ENCODE peak calls at places on chromosomes 7 and 10, in ten cellular contexts. D is GM23248; M is A549; O is left ventricle myocardium inferior; E is endodermal cell; U is hepatocyte; V is vagina; W is psoas muscle; L is CD8-positive, alpha-beta T cell; P is small intestine. B is an unnamed sample. For H3K4me1, the result is how much of the 10 kb centered on the place peaks cover.

GRCh38 chr7:23852135-23852534 is 142.1 kb downstream of the STK31 start:
- DNase-seq in E (no peak), D (no peak), L (no peak), W (no peak), M (no peak), P (no peak), U (no peak), O (no peak), V (no peak), B (no peak)

GRCh38 chr7:148299335-148299734 is 291.2 kb upstream of the C7orf33 start:
- DNase-seq in W (no peak), E (no peak), D (no peak), P (peak), M (no peak), V (no peak), O (no peak), L (no peak), U (peak), B (no peak)

GRCh38 chr7:95304990-95305389 is 19.3 kb downstream of the PON1 start:
- DNase-seq in U (no peak), P (no peak), L (no peak), W (no peak), V (no peak), D (no peak), M (no peak), E (peak), O (no peak), B (no peak)

GRCh38 chr10:126270116-126270515 is 118.2 kb downstream of the ADAM12 start:
- DNase-seq in D (peak), V (no peak), M (no peak), E (no peak), O (no peak), P (no peak), L (no peak), W (no peak), U (no peak), B (no peak)

GRCh38 chr10:129280103-129280502 is 186.9 kb upstream of the MGMT start:
- DNase-seq in D (no peak), E (no peak), P (no peak), O (no peak), V (no peak), W (no peak), L (no peak), M (no peak), U (no peak), B (no peak)

GRCh38 chr10:75956624-75957023 is 525.2 kb downstream of the LRMDA start:
- DNase-seq in U (no peak), M (no peak), D (peak), P (peak), W (no peak), O (no peak), V (no peak), E (no peak), L (no peak), B (no peak)

GRCh38 chr7:7992502-7992901 is 23.9 kb downstream of the GLCCI1 start:
- DNase-seq in M (no peak), U (no peak), L (no peak), D (peak), O (no peak), P (no peak), E (no peak), V (no peak), W (no peak), B (no peak)

GRCh38 chr10:37947526-37947925 is 28.9 kb downstream of the ZNF25 start:
- DNase-seq in D (no peak), E (no peak), W (no peak), P (no peak), V (no peak), U (no peak), L (no peak), O (no peak), M (no peak), B (no peak)

GRCh38 chr10:54137396-54137795 is 663.6 kb downstream of the PCDH15 start:
- DNase-seq in P (no peak), L (no peak), M (no peak), W (no peak), V (no peak), O (no peak), E (no peak), D (no peak), U (no peak), B (no peak)

GRCh38 chr7:26101471-26102151 is 50.4 kb upstream of the NFE2L3 start:
- DNase-seq in L (no peak), D (no peak), U (no peak), E (peak), P (peak), M (no peak), O (no peak), V (no peak), W (peak), B (no peak)

GRCh38 chr7:54705436-54705835 is 53.6 kb downstream of the SEC61G start:
- DNase-seq in E (no peak), W (no peak), U (no peak), O (no peak), P (peak), L (no peak), V (no peak), D (peak), M (peak), B (no peak)

GRCh38 chr10:68759967-68760366 is 38.9 kb downstream of the CCAR1 start:
- DNase-seq in P (no peak), D (no peak), W (no peak), M (no peak), U (no peak), O (no peak), L (no peak), E (no peak), V (no peak), B (no peak)

GRCh38 chr10:117004627-117005453 is at the start of gene SHTN1:
- DNase-seq in L (peak), W (peak), P (peak), U (peak), O (peak), E (peak), V (no peak), M (peak), D (peak), B (peak)

GRCh38 chr7:106065560-106066500 is 46.3 kb downstream of the SYPL1 start:
- DNase-seq in P (peak), U (no peak), V (peak), L (no peak), D (peak), M (no peak), W (no peak), O (no peak), E (no peak), B (peak)

GRCh38 chr10:99835947-99836346 is 53.5 kb downstream of the ABCC2 start:
- DNase-seq in U (no peak), D (no peak), E (no peak), L (no peak), O (no peak), M (no peak), P (no peak), V (no peak), W (no peak), B (no peak)

GRCh38 chr7:65230231-65230630 is 143.4 kb upstream of the ZNF92 start:
- DNase-seq in L (no peak), E (no peak), V (no peak), M (no peak), P (no peak), D (no peak), W (no peak), U (no peak), O (no peak), B (no peak)

GRCh38 chr7:82950436-82950835 is 212.2 kb downstream of the PCLO start:
- DNase-seq in V (no peak), W (no peak), D (no peak), P (no peak), L (no peak), O (no peak), M (no peak), E (no peak), U (no peak), B (no peak)

GRCh38 chr7:94452257-94452656 is 57.4 kb upstream of the CASD1 start:
- DNase-seq in O (no peak), M (no peak), P (no peak), D (no peak), U (peak), W (no peak), V (no peak), L (no peak), E (no peak), B (no peak)

GRCh38 chr10:132209978-132210530 is 23.3 kb downstream of the DPYSL4 start:
- DNase-seq in V (no peak), E (no peak), O (no peak), L (no peak), M (no peak), P (no peak), D (no peak), W (no peak), U (no peak), B (no peak)

GRCh38 chr10:70283071-70283444 is 746 bp downstream of the NPFFR1 start:
- DNase-seq in P (no peak), D (no peak), W (no peak), O (no peak), L (no peak), M (no peak), U (no peak), E (no peak), V (no peak), B (no peak)

GRCh38 chr10:33214174-33214573 is 120.3 kb downstream of the NRP1 start:
- DNase-seq in P (no peak), D (no peak), W (no peak), V (no peak), M (no peak), E (no peak), L (no peak), U (no peak), O (no peak), B (no peak)

GRCh38 chr10:44054046-44054445 is 330.9 kb downstream of the CXCL12 start:
- DNase-seq in V (no peak), O (no peak), D (no peak), M (no peak), L (no peak), U (no peak), E (no peak), P (no peak), W (no peak), B (no peak)

GRCh38 chr10:819326-819725 is 112.2 kb downstream of the LARP4B start:
- DNase-seq in U (no peak), D (peak), M (no peak), L (no peak), W (no peak), P (no peak), O (no peak), V (no peak), E (no peak), B (no peak)

GRCh38 chr7:31853380-31853779 is 166.4 kb downstream of the PPP1R17 start:
- DNase-seq in L (no peak), U (no peak), M (no peak), E (no peak), D (peak), W (no peak), O (no peak), P (no peak), V (no peak), B (no peak)

GRCh38 chr7:133789951-133790350 is 337.2 kb upstream of the LRGUK start:
- DNase-seq in W (no peak), L (no peak), V (no peak), O (no peak), P (no peak), U (no peak), M (no peak), D (no peak), E (no peak), B (no peak)

GRCh38 chr7:87148332-87148955 is 3.8 kb upstream of the DMTF1 start:
- DNase-seq in P (no peak), U (peak), V (no peak), E (no peak), W (no peak), L (no peak), O (no peak), D (peak), M (peak), B (no peak)

GRCh38 chr7:101739757-101740398 is 77.5 kb upstream of the CUX1 start:
- DNase-seq in W (no peak), L (no peak), E (no peak), V (no peak), P (peak), M (no peak), D (no peak), U (no peak), O (no peak), B (no peak)

GRCh38 chr7:17275749-17276671 is 22.4 kb upstream of the AHR start:
- DNase-seq in U (peak), L (no peak), V (no peak), D (peak), P (peak), M (no peak), W (no peak), O (no peak), E (no peak), B (no peak)

DNA sequence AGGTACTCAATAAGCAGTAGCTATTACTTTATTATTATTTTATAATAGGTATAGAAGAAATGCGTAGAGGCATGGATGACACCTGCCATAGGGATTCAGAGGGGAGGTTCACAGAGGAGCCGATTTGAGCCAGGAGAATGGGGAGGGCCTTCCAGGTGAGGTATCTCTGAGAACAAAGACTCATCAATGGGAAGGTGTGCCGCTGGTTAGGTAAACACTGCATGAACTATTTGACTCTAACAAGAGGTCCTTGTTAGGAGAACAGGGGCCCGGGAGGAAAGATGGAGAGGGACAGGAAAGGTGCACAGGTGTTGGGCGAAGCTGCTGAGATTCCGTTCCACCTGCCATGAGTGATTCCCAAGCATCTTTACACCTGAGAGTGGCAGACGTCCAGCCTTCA is 41.8 kb upstream of the TMEM273 start:
- DNase-seq in E (no peak), L (no peak), D (no peak), V (no peak), O (no peak), W (no peak), U (no peak), P (no peak), M (no peak), B (no peak)
- H3K4me1 ChIP-seq in E (under half), L (under half), D (under half), V (under half), O (under half), W (under half), U (under half), P (under half), M (under half), B (under half)

GRCh38 chr10:118764195-118764594 is 9.4 kb upstream of the CACUL1 start:
- DNase-seq in P (no peak), D (peak), L (no peak), M (no peak), E (no peak), W (no peak), V (peak), U (no peak), O (no peak), B (no peak)
- H3K4me1 ChIP-seq in P (under half), D (under half), L (under half), M (under half), E (under half), W (under half), V (under half), U (under half), O (under half), B (under half)

GRCh38 chr10:93379366-93380042 is 102.6 kb downstream of the MYOF start:
- DNase-seq in V (no peak), W (no peak), L (no peak), P (no peak), O (no peak), E (no peak), U (no peak), D (peak), M (no peak), B (no peak)
- H3K4me1 ChIP-seq in V (under half), W (under half), L (under half), P (under half), O (under half), E (under half), U (under half), D (half or more), M (half or more), B (under half)

GRCh38 chr10:22684707-22685106 is 29.7 kb downstream of the PIP4K2A start:
- DNase-seq in U (no peak), E (no peak), O (no peak), P (no peak), L (no peak), W (no peak), D (peak), M (no peak), V (no peak), B (no peak)

GRCh38 chr10:22683995-22684305 is 30.4 kb downstream of the PIP4K2A start:
- DNase-seq in W (no peak), E (no peak), V (no peak), O (no peak), L (no peak), P (no peak), D (peak), U (peak), M (no peak), B (no peak)

GRCh38 chr10:22682237-22683192 is 31.9 kb downstream of the PIP4K2A start:
- DNase-seq in M (peak), L (peak), O (no peak), V (no peak), W (no peak), E (no peak), U (no peak), P (peak), D (peak), B (no peak)

GRCh38 chr10:22686347-22686746 is 28.0 kb downstream of the PIP4K2A start:
- DNase-seq in E (no peak), D (no peak), L (no peak), U (no peak), W (no peak), P (no peak), O (no peak), M (no peak), V (no peak), B (no peak)

GRCh38 chr10:22685926-22686325 is 28.5 kb downstream of the PIP4K2A start:
- DNase-seq in E (no peak), V (no peak), U (no peak), W (peak), M (no peak), L (no peak), O (no peak), D (no peak), P (no peak), B (no peak)
- H3K4me1 ChIP-seq in E (under half), V (under half), U (under half), W (under half), M (under half), L (half or more), O (under half), D (under half), P (under half), B (half or more)

GRCh38 chr7:47578581-47579270 is 3.2 kb downstream of the TNS3 start:
- DNase-seq in W (no peak), V (no peak), M (no peak), O (no peak), E (no peak), D (peak), P (no peak), L (no peak), U (peak), B (no peak)
- H3K4me1 ChIP-seq in W (under half), V (half or more), M (half or more), O (half or more), E (under half), D (under half), P (under half), L (under half), U (half or more), B (half or more)

GRCh38 chr10:4812952-4813351 is 13.1 kb upstream of the AKR1E2 start:
- DNase-seq in V (no peak), E (no peak), O (no peak), P (no peak), L (no peak), D (peak), U (peak), W (no peak), M (peak), B (no peak)

GRCh38 chr10:4810093-4810492 is 15.9 kb upstream of the AKR1E2 start:
- DNase-seq in L (no peak), W (no peak), M (no peak), U (no peak), D (no peak), V (no peak), P (no peak), E (no peak), O (no peak), B (no peak)

GRCh38 chr10:4813496-4813895 is 12.5 kb upstream of the AKR1E2 start:
- DNase-seq in L (no peak), V (no peak), M (no peak), W (no peak), P (no peak), O (no peak), E (no peak), U (no peak), D (no peak), B (no peak)

GRCh38 chr10:4809156-4809555 is 16.9 kb upstream of the AKR1E2 start:
- DNase-seq in O (no peak), W (no peak), E (no peak), D (no peak), V (no peak), M (no peak), U (peak), P (no peak), L (no peak), B (no peak)

DNA sequence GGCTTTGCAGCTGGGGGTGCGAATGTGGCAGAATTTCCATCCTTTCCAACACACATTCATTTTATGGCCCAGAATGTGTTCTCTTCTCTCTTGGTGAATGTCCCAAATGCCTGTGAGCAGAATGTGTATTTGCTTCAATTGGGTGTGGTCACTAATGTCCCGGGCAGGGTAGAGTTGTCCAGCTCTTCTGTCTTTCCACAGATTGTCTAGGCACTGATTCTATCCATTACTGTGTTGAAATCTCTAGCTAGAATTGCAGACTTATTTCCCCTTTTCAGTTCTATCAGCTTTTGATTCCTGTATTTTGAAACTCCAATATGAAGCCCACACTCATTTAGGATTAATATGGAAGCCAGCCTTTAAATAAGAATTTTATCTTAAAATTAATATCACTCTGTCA is 14.0 kb upstream of the AKR1E2 start:
- DNase-seq in U (no peak), O (no peak), W (no peak), D (peak), M (no peak), P (no peak), V (no peak), E (no peak), L (no peak), B (no peak)
- H3K4me1 ChIP-seq in U (under half), O (under half), W (under half), D (under half), M (half or more), P (under half), V (under half), E (under half), L (under half), B (under half)